ENCODE peak calls at places on chromosomes 13 and 19, in seven cellular contexts. M is GM12878, U is astrocyte, Q is A549, Z is HCT116, L is lower leg skin, A is PC-3. F is an unnamed sample.

GRCh38 chr19:10961073-10961762 is 388 bp downstream of the SMARCA4 start:
- DNase-seq in M (no peak), U (no peak), Q (no peak), Z (no peak), L (no peak), A (peak; percentile 35), F (no peak)

GRCh38 chr19:6793411-6793810 is 20.9 kb downstream of the VAV1 start:
- DNase-seq in M (no peak), U (no peak), Q (no peak), Z (no peak), L (no peak), A (no peak), F (no peak)

GRCh38 chr13:49347650-49348385 is 96.0 kb downstream of the CAB39L start:
- DNase-seq in M (no peak), U (no peak), Q (no peak), Z (no peak), L (no peak), A (no peak), F (no peak)

GRCh38 chr19:2250765-2251576 is 1.8 kb downstream of the AMH start:
- DNase-seq in M (no peak), U (no peak), Q (no peak), Z (no peak), L (no peak), A (no peak), F (no peak)

GRCh38 chr13:114027046-114027760 is 53.3 kb upstream of the C13orf46 start:
- DNase-seq in M (no peak), U (peak; percentile 44), Q (no peak), Z (no peak), L (no peak), A (no peak), F (no peak)

GRCh38 chr13:99659234-99659633 is 158.0 kb downstream of the TM9SF2 start:
- DNase-seq in M (no peak), U (no peak), Q (no peak), Z (no peak), L (no peak), A (no peak), F (no peak)

GRCh38 chr13:44819762-44820161 is 169.5 kb downstream of the NUFIP1 start:
- DNase-seq in M (no peak), U (no peak), Q (no peak), Z (no peak), L (no peak), A (no peak), F (no peak)

GRCh38 chr13:83232626-83233025 is 649.6 kb downstream of the SLITRK1 start:
- DNase-seq in M (no peak), U (no peak), Q (no peak), Z (no peak), L (no peak), A (no peak), F (no peak)

GRCh38 chr13:39527961-39528720 is 74.9 kb downstream of the LHFPL6 start:
- DNase-seq in M (no peak), U (peak; percentile 95), Q (peak; percentile 65), Z (peak; percentile 18), L (no peak), A (peak; percentile 88), F (no peak)

DNA sequence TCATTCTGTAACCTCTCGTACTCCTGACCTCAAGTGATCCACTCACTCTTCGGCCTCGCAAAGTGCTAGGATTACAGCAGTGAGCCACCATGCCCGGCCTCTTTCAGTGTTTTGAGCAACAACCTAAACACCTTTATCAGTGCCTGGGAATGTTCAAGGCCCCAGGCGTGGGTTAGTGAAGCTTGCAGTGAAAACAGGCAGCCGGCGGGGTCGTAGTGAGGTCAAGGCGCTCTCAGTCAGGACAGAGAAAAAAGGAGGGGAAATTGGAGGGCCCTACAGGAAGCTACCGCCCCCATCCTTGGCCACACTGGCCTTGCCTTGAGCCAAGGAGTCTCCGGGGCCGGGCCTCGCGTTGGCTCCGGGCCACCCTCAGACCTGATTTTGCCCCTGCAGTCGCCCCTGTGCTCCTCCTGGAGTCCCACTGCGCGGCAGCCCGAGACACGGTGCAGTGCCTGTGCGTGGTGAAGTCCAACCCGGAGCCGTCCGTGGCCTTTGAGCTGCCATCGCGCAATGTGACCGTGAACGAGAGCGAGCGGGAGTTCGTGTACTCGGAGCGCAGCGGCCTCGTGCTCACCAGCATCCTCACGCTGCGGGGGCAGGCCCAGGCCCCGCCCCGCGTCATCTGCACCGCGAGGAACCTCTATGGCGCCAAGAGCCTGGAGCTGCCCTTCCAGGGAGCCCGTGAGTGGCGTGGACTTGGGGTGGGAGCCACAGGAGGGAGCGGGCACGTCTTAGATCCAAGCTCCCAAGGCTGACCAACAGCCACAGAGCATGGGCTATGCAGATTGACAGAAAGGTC is 17.7 kb downstream of the MAG start:
- DNase-seq in M (no peak), U (no peak), Q (no peak), Z (no peak), L (no peak), A (no peak), F (no peak)
- H3K4me3 ChIP-seq in M (no peak overlapping the region), U (no peak overlapping the region), Q (no peak overlapping the region), Z (no peak overlapping the region), L (no peak overlapping the region), A (no peak overlapping the region), F (no peak overlapping the region)

DNA sequence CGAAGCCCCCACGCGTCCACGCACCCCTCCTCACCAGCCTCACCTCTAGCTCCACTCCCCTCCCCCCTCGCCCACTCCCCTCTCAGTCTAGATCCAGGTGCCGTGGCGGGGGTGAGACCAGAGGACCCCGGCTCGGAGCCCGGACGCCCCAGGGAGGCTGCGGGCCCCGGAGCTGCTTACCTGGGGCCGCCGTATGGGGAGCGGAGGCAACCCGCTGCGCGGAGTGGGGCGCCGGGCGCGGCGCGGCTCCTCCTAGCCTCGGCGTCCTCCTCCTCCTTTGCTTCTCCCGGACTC is 353 bp downstream of the ENOX1 start:
- DNase-seq in M (no peak), U (no peak), Q (no peak), Z (no peak), L (no peak), A (no peak), F (no peak)
- H3K4me3 ChIP-seq in M (peak overlapping the region; percentile 73), U (peak overlapping the region; percentile 62), Q (peak overlapping the region; percentile 60), Z (peak overlapping the region; percentile 60), L (peak overlapping the region; percentile 52), A (peak overlapping the region; percentile 79), F (peak overlapping the region; percentile 64)

GRCh38 chr13:80877209-80877943 is 536.5 kb upstream of the SPRY2 start:
- DNase-seq in M (no peak), U (no peak), Q (no peak), Z (no peak), L (no peak), A (no peak), F (no peak)

GRCh38 chr13:80873589-80873988 is 532.7 kb upstream of the SPRY2 start:
- DNase-seq in M (peak; percentile 33), U (no peak), Q (no peak), Z (no peak), L (no peak), A (peak; percentile 7), F (no peak)

GRCh38 chr13:80870186-80870585 is 529.3 kb upstream of the SPRY2 start:
- DNase-seq in M (no peak), U (no peak), Q (no peak), Z (no peak), L (no peak), A (no peak), F (no peak)

GRCh38 chr13:80871481-80871880 is 530.6 kb upstream of the SPRY2 start:
- DNase-seq in M (no peak), U (peak; percentile 59), Q (no peak), Z (no peak), L (no peak), A (peak; percentile 82), F (no peak)
- H3K4me3 ChIP-seq in M (no peak overlapping the region), U (no peak overlapping the region), Q (no peak overlapping the region), Z (no peak overlapping the region), L (no peak overlapping the region), A (no peak overlapping the region), F (no peak overlapping the region)

GRCh38 chr13:36806102-36806501 is 12.9 kb upstream of the RFXAP start:
- DNase-seq in M (no peak), U (no peak), Q (no peak), Z (no peak), L (no peak), A (no peak), F (no peak)
- H3K4me3 ChIP-seq in M (no peak overlapping the region), U (no peak overlapping the region), Q (no peak overlapping the region), Z (no peak overlapping the region), L (no peak overlapping the region), A (no peak overlapping the region), F (no peak overlapping the region)

GRCh38 chr19:3405261-3405653 is 38.9 kb downstream of the NFIC start:
- DNase-seq in M (no peak), U (no peak), Q (no peak), Z (no peak), L (no peak), A (no peak), F (no peak)
- H3K4me3 ChIP-seq in M (no peak overlapping the region), U (no peak overlapping the region), Q (no peak overlapping the region), Z (no peak overlapping the region), L (no peak overlapping the region), A (no peak overlapping the region), F (peak overlapping the region; percentile 66)

GRCh38 chr13:112071011-112071901 is 4.3 kb downstream of the SOX1 start:
- DNase-seq in M (no peak), U (no peak), Q (no peak), Z (no peak), L (no peak), A (no peak), F (no peak)
- H3K4me3 ChIP-seq in M (no peak overlapping the region), U (no peak overlapping the region), Q (no peak overlapping the region), Z (no peak overlapping the region), L (no peak overlapping the region), A (no peak overlapping the region), F (no peak overlapping the region)

GRCh38 chr13:76980075-76980718 is 11.7 kb upstream of the CLN5 start:
- DNase-seq in M (no peak), U (peak; percentile 11), Q (peak; percentile 59), Z (peak; percentile 43), L (peak; percentile 96), A (peak; percentile 71), F (no peak)
- H3K4me3 ChIP-seq in M (no peak overlapping the region), U (no peak overlapping the region), Q (peak overlapping the region; percentile 47), Z (peak overlapping the region; percentile 42), L (no peak overlapping the region), A (peak overlapping the region; percentile 59), F (peak overlapping the region; percentile 5)

GRCh38 chr13:101382086-101382485 is 34.2 kb downstream of the NALCN start:
- DNase-seq in M (no peak), U (no peak), Q (no peak), Z (no peak), L (no peak), A (no peak), F (no peak)
- H3K4me3 ChIP-seq in M (no peak overlapping the region), U (no peak overlapping the region), Q (no peak overlapping the region), Z (no peak overlapping the region), L (no peak overlapping the region), A (no peak overlapping the region), F (no peak overlapping the region)

GRCh38 chr13:48222358-48223015 is 10.5 kb upstream of the ITM2B start:
- DNase-seq in M (no peak), U (no peak), Q (no peak), Z (no peak), L (no peak), A (no peak), F (no peak)

GRCh38 chr13:48221301-48222190 is 11.5 kb upstream of the ITM2B start:
- DNase-seq in M (no peak), U (no peak), Q (no peak), Z (no peak), L (no peak), A (no peak), F (no peak)

GRCh38 chr13:48220592-48221300 is 12.3 kb upstream of the ITM2B start:
- DNase-seq in M (no peak), U (no peak), Q (no peak), Z (no peak), L (no peak), A (no peak), F (no peak)

GRCh38 chr13:48223016-48223385 is 10.0 kb upstream of the ITM2B start:
- DNase-seq in M (no peak), U (no peak), Q (no peak), Z (no peak), L (no peak), A (no peak), F (no peak)
- H3K4me3 ChIP-seq in M (no peak overlapping the region), U (no peak overlapping the region), Q (no peak overlapping the region), Z (no peak overlapping the region), L (no peak overlapping the region), A (peak overlapping the region; percentile 47), F (peak overlapping the region; percentile 22)

F was measured in esophagus squamous epithelium.